ENCODE peak calls at places on chromosomes 2 and 18, in four cellular contexts. Z is fibroblast of lung, E is MM.1S, F is adipocyte. N is an unnamed sample.

GRCh38 chr18:23694642-23695430 is 5.6 kb downstream of the LAMA3 start:
- DNase-seq in E (no peak), Z (no peak), F (no peak), N (no peak)

GRCh38 chr2:196742685-196743084 is 56.8 kb downstream of the GTF3C3 start:
- DNase-seq in E (no peak), Z (no peak), F (no peak), N (no peak)

GRCh38 chr2:237863659-237864029 is 4.2 kb downstream of the RAMP1 start:
- DNase-seq in F (no peak), Z (no peak), E (no peak), N (no peak)

GRCh38 chr2:44286884-44287638 is 11.8 kb downstream of the SLC3A1 start:
- DNase-seq in F (no peak), Z (no peak), E (no peak), N (no peak)

GRCh38 chr2:237538901-237539300 is 27.5 kb upstream of the PRLH start:
- DNase-seq in Z (no peak), F (no peak), E (no peak), N (no peak)

GRCh38 chr2:8558096-8558495 is 123.8 kb upstream of the ID2 start:
- DNase-seq in Z (no peak), F (no peak), E (no peak), N (no peak)

GRCh38 chr18:48563027-48563426 is 24.2 kb downstream of the CTIF start:
- DNase-seq in E (no peak), Z (peak; percentile 72), F (peak; percentile 63), N (peak; percentile 82)

GRCh38 chr2:58155160-58155778 is 85.9 kb downstream of the FANCL start:
- DNase-seq in Z (no peak), E (no peak), F (no peak), N (no peak)

GRCh38 chr2:189020179-189020578 is 46.0 kb downstream of the COL3A1 start:
- DNase-seq in Z (no peak), F (no peak), E (no peak), N (no peak)

GRCh38 chr2:46645681-46646162 is 166.4 kb downstream of the TMEM247 start:
- DNase-seq in E (no peak), Z (peak; percentile 65), F (peak; percentile 85), N (peak; percentile 73)

GRCh38 chr2:98468621-98469236 is 24.1 kb downstream of the INPP4A start:
- DNase-seq in F (no peak), Z (no peak), E (no peak), N (peak; percentile 47)

GRCh38 chr2:172148246-172148645 is 45.5 kb upstream of the DLX2 start:
- DNase-seq in F (peak; percentile 1), E (no peak), Z (no peak), N (peak; percentile 12)

GRCh38 chr18:22276334-22276713 is 106.9 kb downstream of the GATA6 start:
- DNase-seq in Z (no peak), F (no peak), E (no peak), N (no peak)

GRCh38 chr18:74252032-74252380 is 39.8 kb downstream of the CYB5A start:
- DNase-seq in Z (peak; percentile 72), F (no peak), E (no peak), N (peak; percentile 31)

GRCh38 chr2:216133392-216133791 is 24.2 kb downstream of the XRCC5 start:
- DNase-seq in F (peak; percentile 51), Z (peak; percentile 42), E (no peak), N (no peak)

GRCh38 chr2:216126943-216127342 is 17.8 kb downstream of the XRCC5 start:
- DNase-seq in E (no peak), F (no peak), Z (no peak), N (no peak)

GRCh38 chr2:216131175-216131926 is 22.2 kb downstream of the XRCC5 start:
- DNase-seq in Z (peak; percentile 19), E (no peak), F (peak; percentile 71), N (no peak)

GRCh38 chr2:216132585-216132984 is 23.4 kb downstream of the XRCC5 start:
- DNase-seq in F (no peak), Z (no peak), E (no peak), N (no peak)

GRCh38 chr2:216130346-216130951 is 21.3 kb downstream of the XRCC5 start:
- DNase-seq in F (peak; percentile 56), E (no peak), Z (peak; percentile 79), N (no peak)
- H3K36me3 ChIP-seq in F (peaks cover 90% of the 10 kb centered on the region), E (peaks cover 62% of the 10 kb centered on the region), Z (peaks cover 21% of the 10 kb centered on the region), N (peaks cover 87% of the 10 kb centered on the region)

DNA sequence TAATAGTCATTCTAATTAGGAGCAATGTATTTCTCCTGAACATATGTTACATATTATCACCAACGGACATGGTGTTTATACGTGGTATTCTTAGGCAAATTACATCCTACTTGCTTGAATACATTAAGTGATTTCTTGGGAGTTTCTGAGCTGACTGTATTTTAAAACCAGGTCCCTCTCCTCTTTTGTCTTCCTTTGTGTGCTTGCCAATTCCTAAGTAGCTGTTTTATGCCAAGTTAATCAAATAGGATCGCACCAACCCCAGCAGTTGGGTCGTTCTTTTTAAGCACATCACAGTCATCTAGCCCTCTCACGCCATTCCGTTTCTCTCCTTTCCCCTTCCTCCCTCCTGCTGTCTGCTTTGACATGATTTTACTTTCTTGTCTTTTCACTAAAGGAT is 75.4 kb upstream of the MAP2 start:
- DNase-seq in E (no peak), Z (no peak), F (no peak), N (peak; percentile 2)
- H3K9ac ChIP-seq in E (no peak overlapping the region), Z (no peak overlapping the region), F (no peak overlapping the region), N (no peak overlapping the region)

DNA sequence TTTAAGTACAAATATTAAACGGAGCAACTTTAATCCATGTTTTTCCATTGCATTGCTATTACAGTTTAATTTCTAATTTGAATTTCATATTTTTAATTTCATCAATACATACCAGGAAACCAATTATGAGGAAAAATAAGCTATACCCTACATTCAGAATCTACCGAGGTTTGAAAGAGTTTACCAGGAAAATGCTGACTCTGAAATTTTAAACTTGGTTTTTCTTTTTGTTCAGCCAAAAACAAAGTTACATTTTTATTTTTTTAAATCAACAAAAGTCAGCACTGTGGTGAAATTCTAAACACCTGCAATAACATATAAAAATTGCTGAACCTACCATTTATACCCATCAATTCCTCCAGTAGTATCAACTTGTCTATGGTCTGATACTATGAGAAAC is 53.7 kb downstream of the GFPT1 start:
- DNase-seq in F (no peak), Z (no peak), E (no peak), N (no peak)
- H3K36me3 ChIP-seq in F (peaks cover 96% of the 10 kb centered on the region), Z (peaks cover 4% of the 10 kb centered on the region), E (peaks cover 3% of the 10 kb centered on the region), N (peaks cover 55% of the 10 kb centered on the region)

DNA sequence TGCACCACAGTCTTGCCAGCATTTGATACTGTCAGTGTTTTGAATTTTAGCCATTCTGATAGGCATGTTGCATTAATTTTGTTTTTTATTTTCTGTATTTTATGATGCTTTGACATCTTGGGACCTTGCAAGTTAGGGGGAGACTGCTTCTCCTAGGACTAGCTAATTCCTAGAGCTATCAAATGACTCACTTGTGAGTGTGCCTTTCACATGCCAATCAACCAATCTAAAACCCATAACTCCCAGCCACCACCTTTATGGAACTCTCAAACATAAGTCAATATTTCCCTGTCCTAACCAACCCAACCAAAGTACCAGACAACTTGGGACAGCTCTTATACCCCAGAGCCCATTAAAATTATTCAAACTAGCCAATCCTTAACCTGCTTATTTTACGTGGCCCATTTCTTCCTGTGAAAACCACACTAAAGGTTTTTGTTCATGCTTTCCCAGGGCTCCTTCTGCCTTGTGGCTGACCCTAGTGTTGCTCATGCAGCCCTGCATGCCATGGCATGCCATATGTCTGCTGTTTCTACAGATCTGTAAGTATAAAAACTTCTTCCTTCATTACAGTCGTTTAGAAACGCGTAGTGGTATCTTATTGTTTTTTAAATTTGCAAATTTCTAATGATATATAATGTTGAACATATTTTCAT is 230.1 kb downstream of the GPD2 start:
- DNase-seq in F (no peak), E (no peak), Z (no peak), N (no peak)
- H3K9ac ChIP-seq in F (no peak overlapping the region), E (no peak overlapping the region), Z (no peak overlapping the region), N (no peak overlapping the region)

GRCh38 chr2:200860092-200860795 is 4.2 kb downstream of the CLK1 start:
- DNase-seq in Z (peak; percentile 43), F (peak; percentile 57), E (no peak), N (peak; percentile 23)
- H3K36me3 ChIP-seq in Z (peaks cover 17% of the 10 kb centered on the region), F (peaks cover 56% of the 10 kb centered on the region), E (peaks cover 49% of the 10 kb centered on the region), N (peaks cover 53% of the 10 kb centered on the region)

N was measured in astrocyte.